ENCODE peak calls at places on chromosomes 3 and 15, in six cellular contexts. T is GM23338, P is PC-3, U is PC-9, N is SK-N-SH, D is HCT116. Q is an unnamed sample.

GRCh38 chr3:123586131-123586530 is 1.3 kb upstream of the HACD2 start:
- DNase-seq in T (peak; percentile 90), P (peak; percentile 79), U (peak; percentile 68), N (peak; percentile 42), D (peak; percentile 67), Q (peak; percentile 54)

GRCh38 chr3:189701934-189702693 is 70.9 kb downstream of the TP63 start:
- DNase-seq in T (no peak), P (no peak), U (no peak), N (no peak), D (no peak), Q (no peak)

GRCh38 chr3:141940204-141940776 is 63.8 kb downstream of the ATP1B3 start:
- DNase-seq in T (peak; percentile 37), P (peak; percentile 93), U (peak; percentile 95), N (peak; percentile 77), D (peak; percentile 95), Q (peak; percentile 71)

GRCh38 chr15:58524247-58524646 is 92.5 kb downstream of the LIPC start:
- DNase-seq in T (no peak), P (no peak), U (no peak), N (no peak), D (no peak), Q (no peak)

GRCh38 chr3:85050806-85051205 is 92.0 kb downstream of the CADM2 start:
- DNase-seq in T (no peak), P (no peak), U (no peak), N (no peak), D (no peak), Q (no peak)

GRCh38 chr15:101255615-101256350 is 3.9 kb upstream of the CHSY1 start:
- DNase-seq in T (no peak), P (no peak), U (no peak), N (no peak), D (no peak), Q (peak; percentile 92)

GRCh38 chr3:15557511-15557946 is 36.0 kb upstream of the COLQ start:
- DNase-seq in T (peak; percentile 82), P (peak; percentile 94), U (peak; percentile 70), N (peak; percentile 58), D (peak; percentile 82), Q (peak; percentile 64)

GRCh38 chr3:139355502-139355901 is 11.7 kb downstream of the MRPS22 start:
- DNase-seq in T (no peak), P (no peak), U (no peak), N (no peak), D (no peak), Q (no peak)

GRCh38 chr3:4820296-4821121 is 158.7 kb upstream of the BHLHE40 start:
- DNase-seq in T (no peak), P (no peak), U (no peak), N (no peak), D (no peak), Q (no peak)

GRCh38 chr3:137163241-137163916 is 205.6 kb downstream of the IL20RB start:
- DNase-seq in T (peak; percentile 19), P (no peak), U (no peak), N (peak; percentile 10), D (no peak), Q (no peak)

GRCh38 chr15:49627407-49627877 is 6.6 kb downstream of the DTWD1 start:
- DNase-seq in T (no peak), P (peak; percentile 85), U (peak; percentile 8), N (no peak), D (peak; percentile 56), Q (peak; percentile 95)

GRCh38 chr15:68217341-68217740 is 12.2 kb downstream of the CLN6 start:
- DNase-seq in T (no peak), P (no peak), U (no peak), N (no peak), D (no peak), Q (no peak)

GRCh38 chr15:80568298-80568697 is 126.8 kb upstream of the ABHD17C start:
- DNase-seq in T (no peak), P (peak; percentile 5), U (no peak), N (no peak), D (no peak), Q (peak; percentile 82)

GRCh38 chr3:125110016-125110875 is 54.4 kb upstream of the HEG1 start:
- DNase-seq in T (no peak), P (peak; percentile 87), U (peak; percentile 54), N (no peak), D (peak; percentile 32), Q (peak; percentile 99)

GRCh38 chr3:158809642-158810041 is 7.8 kb downstream of the MFSD1 start:
- DNase-seq in T (no peak), P (no peak), U (no peak), N (no peak), D (no peak), Q (no peak)

GRCh38 chr3:67515778-67516177 is 138.6 kb downstream of the SUCLG2 start:
- DNase-seq in T (peak; percentile 73), P (no peak), U (no peak), N (no peak), D (no peak), Q (no peak)

GRCh38 chr3:100040846-100041245 is 73.5 kb downstream of the FILIP1L start:
- DNase-seq in T (no peak), P (no peak), U (no peak), N (no peak), D (no peak), Q (peak; percentile 87)

GRCh38 chr3:50246517-50246954 is 10.5 kb downstream of the GNAI2 start:
- DNase-seq in T (peak; percentile 52), P (peak; percentile 84), U (peak; percentile 80), N (peak; percentile 50), D (peak; percentile 81), Q (peak; percentile 96)
- H4K20me1 ChIP-seq in T (peaks cover 52% of the 10 kb centered on the region), P (peaks cover 6% of the 10 kb centered on the region), U (no peaks in the 10 kb centered on the region), N (peaks cover 91% of the 10 kb centered on the region), D (no peaks in the 10 kb centered on the region), Q (peaks cover 74% of the 10 kb centered on the region)

GRCh38 chr3:186975726-186976125 is 45.4 kb downstream of the ST6GAL1 start:
- DNase-seq in T (no peak), P (no peak), U (no peak), N (no peak), D (no peak), Q (no peak)

GRCh38 chr3:186974824-186975281 is 44.5 kb downstream of the ST6GAL1 start:
- DNase-seq in T (no peak), P (no peak), U (no peak), N (no peak), D (no peak), Q (no peak)

GRCh38 chr3:186971578-186971977 is 41.3 kb downstream of the ST6GAL1 start:
- DNase-seq in T (no peak), P (peak; percentile 29), U (no peak), N (no peak), D (no peak), Q (no peak)

GRCh38 chr3:186976802-186977201 is 46.5 kb downstream of the ST6GAL1 start:
- DNase-seq in T (no peak), P (no peak), U (no peak), N (no peak), D (no peak), Q (peak; percentile 9)

GRCh38 chr3:186973702-186974101 is 43.4 kb downstream of the ST6GAL1 start:
- DNase-seq in T (no peak), P (no peak), U (no peak), N (no peak), D (no peak), Q (no peak)
- H4K20me1 ChIP-seq in T (peaks cover 11% of the 10 kb centered on the region), P (no peaks in the 10 kb centered on the region), U (no peaks in the 10 kb centered on the region), N (no peaks in the 10 kb centered on the region), D (no peaks in the 10 kb centered on the region), Q (no peaks in the 10 kb centered on the region)

DNA sequence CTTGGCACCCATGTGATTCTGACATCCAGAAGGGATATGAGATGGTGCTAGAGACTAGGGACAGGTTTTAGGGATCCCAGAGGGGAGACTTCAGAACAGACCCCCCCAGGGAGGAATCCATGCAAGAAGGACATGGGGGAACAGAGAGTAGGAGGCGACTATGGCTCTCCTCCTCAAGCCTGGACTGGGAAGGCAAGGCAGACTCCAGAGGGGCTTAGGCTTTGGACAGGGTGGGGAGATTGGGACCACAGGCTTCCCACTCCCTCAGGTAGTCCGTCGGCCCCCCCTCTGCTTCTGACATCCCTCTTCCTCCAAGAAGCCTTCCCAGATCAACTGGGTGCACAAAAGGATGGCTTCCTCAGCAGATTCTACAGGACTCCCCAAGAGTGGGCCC is 3.0 kb upstream of the VIPR1 start:
- DNase-seq in T (no peak), P (no peak), U (no peak), N (no peak), D (no peak), Q (no peak)
- H4K20me1 ChIP-seq in T (no peaks in the 10 kb centered on the region), P (no peaks in the 10 kb centered on the region), U (no peaks in the 10 kb centered on the region), N (no peaks in the 10 kb centered on the region), D (no peaks in the 10 kb centered on the region), Q (no peaks in the 10 kb centered on the region)

DNA sequence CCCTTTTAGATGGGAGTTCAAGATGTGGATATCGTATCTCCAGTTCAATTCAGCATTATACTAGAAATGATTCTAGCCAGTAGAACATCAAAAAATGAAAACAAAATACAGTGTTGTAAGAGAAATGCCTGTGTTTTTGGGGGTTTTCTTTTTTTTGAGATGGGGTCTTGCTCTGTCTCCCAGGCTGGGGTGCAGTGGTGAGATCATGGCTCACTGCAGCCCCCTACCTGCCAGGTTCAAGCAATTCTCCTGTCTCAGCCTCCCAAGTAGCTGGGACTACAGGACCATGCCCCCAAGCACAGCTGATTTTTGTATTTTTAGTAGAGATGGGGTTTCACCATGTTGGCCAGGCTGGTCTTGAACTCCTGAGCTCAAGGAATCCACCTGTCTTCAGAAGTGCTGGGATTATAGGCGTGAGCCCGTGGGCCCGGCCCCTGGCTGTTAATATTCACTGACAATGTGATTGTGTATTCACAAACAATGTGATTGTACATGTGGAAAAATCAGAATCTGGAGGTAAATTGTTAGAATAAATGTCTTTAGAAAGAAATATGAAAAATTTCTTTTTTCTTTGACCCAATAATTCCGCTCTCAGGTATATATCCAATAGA is 59.0 kb downstream of the ARIH1 start:
- DNase-seq in T (peak; percentile 55), P (no peak), U (no peak), N (no peak), D (no peak), Q (no peak)
- H4K20me1 ChIP-seq in T (peaks cover 19% of the 10 kb centered on the region), P (peaks cover 6% of the 10 kb centered on the region), U (peaks cover 40% of the 10 kb centered on the region), N (peaks cover 61% of the 10 kb centered on the region), D (peaks cover 3% of the 10 kb centered on the region), Q (peaks cover 80% of the 10 kb centered on the region)

DNA sequence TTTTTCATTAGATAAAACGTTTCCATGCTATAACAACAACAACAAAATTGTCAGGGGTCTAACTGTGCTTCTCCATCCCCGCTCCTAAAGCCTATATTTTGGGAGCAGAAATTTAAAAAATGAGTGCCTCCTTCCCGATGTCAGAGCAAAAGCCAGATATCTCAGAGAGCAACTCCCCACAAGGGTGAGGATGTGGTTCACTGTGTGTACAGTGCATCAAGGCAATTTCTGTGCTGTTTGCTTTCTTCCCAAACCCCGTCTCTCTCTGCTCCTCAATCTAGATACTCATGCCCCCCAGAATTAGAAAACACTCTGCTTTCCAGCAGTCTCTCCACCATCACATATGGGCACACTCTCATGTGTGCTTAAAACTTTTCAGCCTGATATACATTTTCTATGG is 76.7 kb upstream of the MBNL1 start:
- DNase-seq in T (no peak), P (no peak), U (no peak), N (no peak), D (no peak), Q (no peak)
- H4K20me1 ChIP-seq in T (no peaks in the 10 kb centered on the region), P (no peaks in the 10 kb centered on the region), U (no peaks in the 10 kb centered on the region), N (no peaks in the 10 kb centered on the region), D (no peaks in the 10 kb centered on the region), Q (no peaks in the 10 kb centered on the region)

DNA sequence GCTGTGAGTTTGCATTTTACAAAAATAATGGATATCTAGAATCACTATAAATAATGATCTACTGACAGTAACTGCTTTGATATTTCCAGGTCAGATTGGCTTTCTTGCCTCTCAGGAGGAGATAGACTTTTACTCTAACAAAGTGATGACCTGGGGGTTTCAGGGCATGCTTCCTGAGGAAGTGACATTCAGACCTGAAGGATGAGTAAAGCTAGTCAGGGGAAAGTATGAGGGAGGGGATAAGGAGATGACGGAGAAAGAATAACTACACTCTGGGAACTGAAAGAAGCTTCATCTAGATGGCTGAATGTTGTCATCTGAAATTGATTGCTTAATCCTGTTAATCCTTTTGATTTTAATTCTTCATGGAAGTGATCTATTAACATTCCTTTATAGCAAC is 32.2 kb downstream of the ARMC8 start:
- DNase-seq in T (no peak), P (no peak), U (no peak), N (no peak), D (no peak), Q (no peak)
- H4K20me1 ChIP-seq in T (peaks cover 16% of the 10 kb centered on the region), P (peaks cover 7% of the 10 kb centered on the region), U (peaks cover 17% of the 10 kb centered on the region), N (peaks cover 15% of the 10 kb centered on the region), D (no peaks in the 10 kb centered on the region), Q (peaks cover 34% of the 10 kb centered on the region)